ENCODE peak calls at places on chromosome 5, in seven cellular contexts. G, N, K, Q, U, M and W are unnamed samples.

GRCh38 chr5:133032852-133033742 is 6.7 kb upstream of the ZCCHC10 start:
- DNase-seq in M (no peak), U (no peak), Q (no peak), N (no peak), G (no peak), K (no peak), W (no peak)

GRCh38 chr5:9090381-9091026 is 455.4 kb downstream of the SEMA5A start:
- DNase-seq in K (no peak), G (no peak), M (no peak), N (no peak), U (no peak), Q (no peak), W (no peak)

GRCh38 chr5:151661968-151662732 is 24.6 kb downstream of the SPARC start:
- DNase-seq in G (no peak), K (no peak), N (no peak), Q (no peak), U (no peak), M (no peak), W (no peak)

GRCh38 chr5:1216211-1216917 is 8.8 kb upstream of the SLC6A18 start:
- DNase-seq in M (no peak), G (no peak), Q (no peak), K (no peak), U (no peak), N (no peak), W (no peak)

GRCh38 chr5:166088389-166089039 is 2202.9 kb upstream of the WWC1 start:
- DNase-seq in Q (no peak), U (no peak), M (peak; percentile 25), G (no peak), K (no peak), N (no peak), W (no peak)

GRCh38 chr5:132237670-132238069 is 10.0 kb upstream of the P4HA2 start:
- DNase-seq in Q (no peak), N (no peak), G (no peak), M (no peak), U (no peak), K (no peak), W (no peak)

GRCh38 chr5:179380211-179381035 is 35.2 kb upstream of the ADAMTS2 start:
- DNase-seq in U (no peak), K (peak; percentile 11), Q (no peak), N (no peak), G (no peak), M (no peak), W (no peak)

GRCh38 chr5:135140805-135141204 is 106.8 kb upstream of the PITX1 start:
- DNase-seq in Q (no peak), U (no peak), G (no peak), M (no peak), K (no peak), N (no peak), W (no peak)

GRCh38 chr5:77437194-77437593 is 54.9 kb downstream of the WDR41 start:
- DNase-seq in N (no peak), Q (no peak), U (peak; percentile 56), G (no peak), M (peak; percentile 17), K (peak; percentile 43), W (no peak)